ENCODE peak calls at places on chromosomes 4 and X, in ten cellular contexts. One of them, this sample, is unnamed.

GRCh38 chr4:1500231-1500965 is 94.2 kb upstream of the NKX1-1 start:
- DNase-seq in B cell: no peak
- DNase-seq in MCF 10A: no peak
- DNase-seq in DMS 273 treated with DMSO at 0.1 percent for 48 hours: no peak
- DNase-seq in effector memory CD8-positive, alpha-beta T cell: no peak
- DNase-seq in trophoblast cell: no peak
- DNase-seq in mesenteric fat pad: no peak
- DNase-seq in HTR-8/SVneo: no peak
- DNase-seq in ELR: no peak
- DNase-seq in PC-3: no peak
- DNase-seq in this sample: no peak

GRCh38 chrX:140983730-140984129 is 18.7 kb upstream of the SPANXB1 start:
- DNase-seq in B cell: no peak
- DNase-seq in MCF 10A: no peak
- DNase-seq in DMS 273 treated with DMSO at 0.1 percent for 48 hours: no peak
- DNase-seq in effector memory CD8-positive, alpha-beta T cell: no peak
- DNase-seq in trophoblast cell: no peak
- DNase-seq in mesenteric fat pad: no peak
- DNase-seq in HTR-8/SVneo: peak; percentile 1
- DNase-seq in ELR: no peak
- DNase-seq in PC-3: peak; percentile 60
- DNase-seq in this sample: no peak

GRCh38 chr4:15400911-15401671 is 26.7 kb upstream of the C1QTNF7 start:
- DNase-seq in B cell: peak; percentile 54
- DNase-seq in MCF 10A: peak; percentile 92
- DNase-seq in DMS 273 treated with DMSO at 0.1 percent for 48 hours: no peak
- DNase-seq in effector memory CD8-positive, alpha-beta T cell: no peak
- DNase-seq in trophoblast cell: peak; percentile 75
- DNase-seq in mesenteric fat pad: no peak
- DNase-seq in HTR-8/SVneo: peak; percentile 33
- DNase-seq in ELR: peak; percentile 57
- DNase-seq in PC-3: peak; percentile 41
- DNase-seq in this sample: peak; percentile 35

GRCh38 chr4:8525383-8526120 is 54.6 kb upstream of the GPR78 start:
- DNase-seq in B cell: no peak
- DNase-seq in MCF 10A: no peak
- DNase-seq in DMS 273 treated with DMSO at 0.1 percent for 48 hours: no peak
- DNase-seq in effector memory CD8-positive, alpha-beta T cell: no peak
- DNase-seq in trophoblast cell: peak; percentile 59
- DNase-seq in mesenteric fat pad: no peak
- DNase-seq in HTR-8/SVneo: peak; percentile 67
- DNase-seq in ELR: no peak
- DNase-seq in PC-3: no peak
- DNase-seq in this sample: no peak

GRCh38 chr4:10096201-10096975 is 20.2 kb downstream of the WDR1 start:
- DNase-seq in B cell: peak; percentile 22
- DNase-seq in MCF 10A: peak; percentile 94
- DNase-seq in DMS 273 treated with DMSO at 0.1 percent for 48 hours: no peak
- DNase-seq in effector memory CD8-positive, alpha-beta T cell: peak; percentile 68
- DNase-seq in trophoblast cell: peak; percentile 16
- DNase-seq in mesenteric fat pad: no peak
- DNase-seq in HTR-8/SVneo: peak; percentile 86
- DNase-seq in ELR: peak; percentile 93
- DNase-seq in PC-3: peak; percentile 89
- DNase-seq in this sample: peak; percentile 28

GRCh38 chr4:110184124-110184790 is 14.2 kb downstream of the ELOVL6 start:
- DNase-seq in B cell: no peak
- DNase-seq in MCF 10A: no peak
- DNase-seq in DMS 273 treated with DMSO at 0.1 percent for 48 hours: no peak
- DNase-seq in effector memory CD8-positive, alpha-beta T cell: no peak
- DNase-seq in trophoblast cell: no peak
- DNase-seq in mesenteric fat pad: no peak
- DNase-seq in HTR-8/SVneo: no peak
- DNase-seq in ELR: peak; percentile 45
- DNase-seq in PC-3: no peak
- DNase-seq in this sample: no peak

GRCh38 chr4:38078590-38079381 is 118.6 kb downstream of the PTTG2 start:
- DNase-seq in B cell: no peak
- DNase-seq in MCF 10A: peak; percentile 71
- DNase-seq in DMS 273 treated with DMSO at 0.1 percent for 48 hours: no peak
- DNase-seq in effector memory CD8-positive, alpha-beta T cell: no peak
- DNase-seq in trophoblast cell: no peak
- DNase-seq in mesenteric fat pad: no peak
- DNase-seq in HTR-8/SVneo: peak; percentile 53
- DNase-seq in ELR: peak; percentile 83
- DNase-seq in PC-3: peak; percentile 59
- DNase-seq in this sample: no peak

GRCh38 chr4:105936901-105937300 is 41.6 kb downstream of the NPNT start:
- DNase-seq in B cell: no peak
- DNase-seq in MCF 10A: no peak
- DNase-seq in DMS 273 treated with DMSO at 0.1 percent for 48 hours: no peak
- DNase-seq in effector memory CD8-positive, alpha-beta T cell: no peak
- DNase-seq in trophoblast cell: peak; percentile 10
- DNase-seq in mesenteric fat pad: no peak
- DNase-seq in HTR-8/SVneo: no peak
- DNase-seq in ELR: no peak
- DNase-seq in PC-3: no peak
- DNase-seq in this sample: no peak

GRCh38 chr4:156838761-156839160 is 132.8 kb downstream of the PDGFC start:
- DNase-seq in B cell: no peak
- DNase-seq in MCF 10A: no peak
- DNase-seq in DMS 273 treated with DMSO at 0.1 percent for 48 hours: peak; percentile 13
- DNase-seq in effector memory CD8-positive, alpha-beta T cell: no peak
- DNase-seq in trophoblast cell: no peak
- DNase-seq in mesenteric fat pad: no peak
- DNase-seq in HTR-8/SVneo: no peak
- DNase-seq in ELR: no peak
- DNase-seq in PC-3: no peak
- DNase-seq in this sample: no peak